ENCODE peak calls at places on chromosomes 2 and 18, in seven cellular contexts. Q, A, E, Y, V, B and G are unnamed samples.

GRCh38 chr2:98084151-98084868 is 2.7 kb upstream of the VWA3B start:
- DNase-seq in Q (no peak), A (no peak), E (no peak), Y (no peak), V (no peak), B (no peak), G (no peak)

GRCh38 chr2:77831878-77832277 is 309.7 kb upstream of the LRRTM4 start:
- DNase-seq in Q (no peak), A (no peak), E (no peak), Y (no peak), V (no peak), B (no peak), G (no peak)

GRCh38 chr2:70643715-70644114 is 90.1 kb upstream of the TGFA start:
- DNase-seq in Q (peak; percentile 14), A (peak; percentile 63), E (no peak), Y (no peak), V (no peak), B (no peak), G (peak; percentile 19)

GRCh38 chr2:20524412-20525040 is 77.7 kb downstream of the RHOB start:
- DNase-seq in Q (peak; percentile 61), A (peak; percentile 78), E (no peak), Y (no peak), V (no peak), B (peak; percentile 68), G (no peak)

GRCh38 chr2:9570182-9571060 is 14.8 kb upstream of the ADAM17 start:
- DNase-seq in Q (peak; percentile 50), A (no peak), E (no peak), Y (no peak), V (no peak), B (no peak), G (no peak)

GRCh38 chr2:230443540-230443939 is 27.5 kb downstream of the SP100 start:
- DNase-seq in Q (no peak), A (no peak), E (no peak), Y (no peak), V (no peak), B (no peak), G (peak; percentile 80)

GRCh38 chr2:134926231-134926931 is 7.8 kb downstream of the CCNT2 start:
- DNase-seq in Q (peak; percentile 40), A (peak; percentile 28), E (no peak), Y (no peak), V (no peak), B (no peak), G (no peak)

GRCh38 chr18:25875574-25875973 is 214.8 kb downstream of the SS18 start:
- DNase-seq in Q (peak; percentile 21), A (no peak), E (no peak), Y (no peak), V (no peak), B (no peak), G (no peak)

GRCh38 chr18:43420950-43421349 is 143.7 kb upstream of the SYT4 start:
- DNase-seq in Q (no peak), A (peak; percentile 61), E (no peak), Y (no peak), V (no peak), B (no peak), G (no peak)

GRCh38 chr18:5066380-5066977 is 130.6 kb downstream of the AKAIN1 start:
- DNase-seq in Q (no peak), A (peak; percentile 71), E (no peak), Y (no peak), V (no peak), B (no peak), G (no peak)

GRCh38 chr18:9914584-9915290 is 921 bp downstream of the VAPA start:
- DNase-seq in Q (peak; percentile 75), A (peak; percentile 68), E (peak; percentile 79), Y (peak; percentile 80), V (peak; percentile 77), B (peak; percentile 57), G (peak; percentile 85)

GRCh38 chr2:181632733-181633401 is 24.0 kb downstream of the CERKL start:
- DNase-seq in Q (no peak), A (no peak), E (no peak), Y (no peak), V (no peak), B (no peak), G (no peak)

GRCh38 chr2:27956895-27957294 is 66.4 kb downstream of the BABAM2 start:
- DNase-seq in Q (peak; percentile 84), A (no peak), E (peak; percentile 61), Y (no peak), V (no peak), B (no peak), G (no peak)

GRCh38 chr2:10038123-10038522 is 5.2 kb upstream of the KLF11 start:
- DNase-seq in Q (no peak), A (no peak), E (no peak), Y (peak; percentile 42), V (no peak), B (no peak), G (no peak)

GRCh38 chr2:230968921-230969672 is 26.8 kb upstream of the SPATA3 start:
- DNase-seq in Q (no peak), A (no peak), E (no peak), Y (no peak), V (no peak), B (no peak), G (no peak)

GRCh38 chr2:20479835-20480234 is 33.0 kb downstream of the RHOB start:
- DNase-seq in Q (no peak), A (no peak), E (no peak), Y (no peak), V (no peak), B (no peak), G (no peak)

GRCh38 chr18:12479982-12480381 is 72.3 kb downstream of the PRELID3A start:
- DNase-seq in Q (no peak), A (no peak), E (no peak), Y (no peak), V (no peak), B (no peak), G (no peak)

GRCh38 chr18:12485479-12486105 is 77.9 kb downstream of the PRELID3A start:
- DNase-seq in Q (no peak), A (no peak), E (no peak), Y (no peak), V (no peak), B (no peak), G (no peak)
- H3K4me3 ChIP-seq in Q (no peak overlapping the region), A (no peak overlapping the region), E (no peak overlapping the region), Y (no peak overlapping the region), V (no peak overlapping the region), B (no peak overlapping the region), G (no peak overlapping the region)

GRCh38 chr18:74153377-74153776 is 5.1 kb downstream of the TIMM21 start:
- DNase-seq in Q (no peak), A (no peak), E (no peak), Y (no peak), V (no peak), B (no peak), G (no peak)

GRCh38 chr18:74152906-74153305 is 4.6 kb downstream of the TIMM21 start:
- DNase-seq in Q (no peak), A (peak; percentile 10), E (no peak), Y (no peak), V (no peak), B (no peak), G (no peak)

GRCh38 chr18:74155276-74155675 is 7.0 kb downstream of the TIMM21 start:
- DNase-seq in Q (no peak), A (no peak), E (no peak), Y (no peak), V (no peak), B (no peak), G (no peak)

GRCh38 chr18:74152270-74152669 is 3.9 kb downstream of the TIMM21 start:
- DNase-seq in Q (no peak), A (no peak), E (no peak), Y (no peak), V (no peak), B (no peak), G (no peak)

DNA sequence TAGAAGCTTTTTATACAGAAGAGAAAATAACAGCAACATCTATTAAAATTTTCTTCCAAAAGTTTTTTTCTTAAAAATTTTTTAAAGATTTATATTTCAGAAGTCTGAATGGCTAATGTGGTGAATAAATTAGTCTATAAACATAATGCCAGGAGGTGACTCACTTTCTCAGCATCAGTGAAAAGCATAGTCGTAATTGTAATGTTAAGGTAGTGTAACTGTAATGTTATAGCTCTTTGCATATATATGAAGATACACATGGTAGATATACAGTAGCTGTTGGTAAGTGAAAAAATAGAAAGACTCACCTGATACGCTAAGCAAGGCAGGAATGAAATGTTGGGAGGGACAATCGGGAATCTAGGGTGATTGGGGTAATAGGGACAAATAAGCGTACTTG is 5.5 kb downstream of the TIMM21 start:
- DNase-seq in Q (no peak), A (no peak), E (no peak), Y (no peak), V (no peak), B (no peak), G (no peak)
- H3K36me3 ChIP-seq in Q (peaks cover 29% of the 10 kb centered on the region), A (peaks cover 6% of the 10 kb centered on the region), E (peaks cover 24% of the 10 kb centered on the region), Y (peaks cover 6% of the 10 kb centered on the region), V (peaks cover 39% of the 10 kb centered on the region), B (peaks cover 30% of the 10 kb centered on the region), G (peaks cover 60% of the 10 kb centered on the region)

GRCh38 chr2:112979731-112980130 is 1.9 kb downstream of the IL36G start:
- DNase-seq in Q (no peak), A (peak; percentile 66), E (no peak), Y (no peak), V (no peak), B (no peak), G (no peak)
- H3K27me3 ChIP-seq in Q (no peaks in the 10 kb centered on the region), A (no peaks in the 10 kb centered on the region), E (no peaks in the 10 kb centered on the region), Y (no peaks in the 10 kb centered on the region), V (no peaks in the 10 kb centered on the region), B (no peaks in the 10 kb centered on the region), G (peaks cover 2% of the 10 kb centered on the region)

DNA sequence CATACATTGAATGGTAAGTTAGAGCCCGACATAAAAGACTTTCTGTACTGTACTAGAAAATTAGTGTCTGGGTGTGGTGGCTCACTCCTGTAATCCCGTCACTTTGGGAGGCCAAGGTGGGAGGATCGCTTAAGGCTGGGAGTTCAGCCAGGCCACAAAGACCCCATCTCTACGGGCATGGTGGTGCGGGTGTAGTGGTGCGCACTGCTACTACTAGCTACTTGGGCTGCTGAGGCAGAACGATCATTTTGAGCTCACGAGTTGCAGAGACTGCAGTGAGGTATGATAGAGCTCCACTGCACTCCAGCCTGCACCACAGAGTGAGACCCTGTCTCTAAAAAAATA is 2.3 kb downstream of the MARCHF7 start:
- DNase-seq in Q (no peak), A (no peak), E (no peak), Y (no peak), V (no peak), B (no peak), G (no peak)
- H3K4me3 ChIP-seq in Q (no peak overlapping the region), A (no peak overlapping the region), E (peak overlapping the region; percentile 97), Y (no peak overlapping the region), V (no peak overlapping the region), B (no peak overlapping the region), G (peak overlapping the region; percentile 100)

DNA sequence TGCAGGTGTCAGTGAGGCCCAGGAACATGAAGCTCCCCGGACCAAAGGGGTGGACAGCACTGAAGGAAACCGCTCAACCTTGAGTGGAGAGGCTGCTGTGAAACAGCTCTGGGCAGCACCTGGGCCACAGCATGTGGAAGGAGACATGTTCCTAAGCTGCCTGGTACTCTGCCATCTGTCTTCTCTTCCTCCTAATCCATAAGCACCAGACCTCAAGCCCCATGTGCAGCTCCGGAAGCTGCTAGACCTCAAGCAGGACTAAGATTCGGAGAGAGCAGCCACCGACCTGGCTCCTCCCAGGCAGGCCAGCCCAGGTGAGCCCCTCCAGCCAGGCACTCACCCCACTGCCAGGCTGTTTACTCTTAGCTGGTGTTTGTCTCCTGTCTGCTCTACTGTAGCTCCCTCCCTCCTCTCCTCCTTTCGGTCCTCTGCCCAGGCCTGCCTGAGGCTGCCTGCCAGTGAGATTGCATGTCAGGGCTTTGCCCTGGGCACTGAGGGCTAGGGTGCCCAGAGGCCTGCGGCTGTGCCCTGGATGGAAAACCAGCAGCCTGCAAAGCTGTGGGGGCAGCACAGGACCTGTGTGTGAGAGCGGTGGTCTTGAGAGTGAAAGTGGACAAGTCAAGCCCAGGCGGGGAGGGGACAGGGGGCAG is 53.7 kb downstream of the BCL11A start:
- DNase-seq in Q (no peak), A (no peak), E (no peak), Y (no peak), V (no peak), B (peak; percentile 49), G (no peak)
- H3K36me3 ChIP-seq in Q (no peaks in the 10 kb centered on the region), A (no peaks in the 10 kb centered on the region), E (no peaks in the 10 kb centered on the region), Y (no peaks in the 10 kb centered on the region), V (no peaks in the 10 kb centered on the region), B (no peaks in the 10 kb centered on the region), G (no peaks in the 10 kb centered on the region)